ENCODE peak calls at places on chromosomes 16 and 17, in eight cellular contexts. S, Z, O, C, W, V, E and F are unnamed samples.

GRCh38 chr16:3865241-3865640 is 15.3 kb downstream of the CREBBP start:
- DNase-seq in S (no peak), Z (no peak), O (no peak), C (no peak), W (no peak), V (no peak), E (no peak), F (no peak)

GRCh38 chr16:58243528-58244004 is 45.7 kb upstream of the CSNK2A2 start:
- DNase-seq in S (no peak), Z (no peak), O (no peak), C (no peak), W (peak), V (no peak), E (no peak), F (no peak)

GRCh38 chr17:28272166-28272565 is 46.8 kb upstream of the TMEM97 start:
- DNase-seq in S (no peak), Z (no peak), O (no peak), C (no peak), W (no peak), V (no peak), E (no peak), F (no peak)

GRCh38 chr16:65176603-65177002 is 54.7 kb upstream of the CDH11 start:
- DNase-seq in S (no peak), Z (no peak), O (peak), C (no peak), W (no peak), V (no peak), E (peak), F (no peak)

GRCh38 chr16:73290258-73290657 is 242.3 kb upstream of the ZFHX3 start:
- DNase-seq in S (no peak), Z (no peak), O (no peak), C (no peak), W (no peak), V (no peak), E (no peak), F (no peak)

GRCh38 chr16:19559242-19559910 is 3.9 kb downstream of the VPS35L start:
- DNase-seq in S (no peak), Z (no peak), O (no peak), C (peak), W (peak), V (no peak), E (peak), F (no peak)

GRCh38 chr17:66730497-66730923 is 104.4 kb upstream of the CACNG5 start:
- DNase-seq in S (no peak), Z (no peak), O (no peak), C (no peak), W (peak), V (no peak), E (no peak), F (no peak)

GRCh38 chr17:60659156-60659555 is 18.5 kb upstream of the BCAS3 start:
- DNase-seq in S (no peak), Z (no peak), O (no peak), C (no peak), W (no peak), V (no peak), E (no peak), F (no peak)

GRCh38 chr17:512311-512710 is 159.7 kb upstream of the RPH3AL start:
- DNase-seq in S (no peak), Z (no peak), O (no peak), C (no peak), W (no peak), V (no peak), E (no peak), F (no peak)